ENCODE peak calls at places on chromosomes 7 and 10, in six cellular contexts. One of them, this sample, is unnamed.

GRCh38 chr10:3248526-3249255 is 76.1 kb upstream of the PITRM1 start:
- DNase-seq in HCEC 1CT: peak
- DNase-seq in tibial artery: peak
- DNase-seq in PC-9: peak
- DNase-seq in SHP77: no peak
- DNase-seq in effector CD4-positive, alpha-beta T cell: no peak
- DNase-seq in this sample: no peak

GRCh38 chr7:150514748-150515222 is at the start of gene GIMAP7:
- DNase-seq in HCEC 1CT: no peak
- DNase-seq in tibial artery: peak
- DNase-seq in PC-9: no peak
- DNase-seq in SHP77: no peak
- DNase-seq in effector CD4-positive, alpha-beta T cell: peak
- DNase-seq in this sample: peak

GRCh38 chr10:44364566-44364965 is 20.3 kb downstream of the CXCL12 start:
- DNase-seq in HCEC 1CT: no peak
- DNase-seq in tibial artery: no peak
- DNase-seq in PC-9: no peak
- DNase-seq in SHP77: no peak
- DNase-seq in effector CD4-positive, alpha-beta T cell: no peak
- DNase-seq in this sample: no peak

GRCh38 chr7:157431173-157431950 is 94.6 kb downstream of the DNAJB6 start:
- DNase-seq in HCEC 1CT: no peak
- DNase-seq in tibial artery: peak
- DNase-seq in PC-9: no peak
- DNase-seq in SHP77: no peak
- DNase-seq in effector CD4-positive, alpha-beta T cell: no peak
- DNase-seq in this sample: no peak

GRCh38 chr7:96349572-96349971 is 27.7 kb upstream of the SLC25A13 start:
- DNase-seq in HCEC 1CT: no peak
- DNase-seq in tibial artery: peak
- DNase-seq in PC-9: no peak
- DNase-seq in SHP77: no peak
- DNase-seq in effector CD4-positive, alpha-beta T cell: no peak
- DNase-seq in this sample: peak

GRCh38 chr10:89217057-89217990 is 10.2 kb upstream of the CH25H start:
- DNase-seq in HCEC 1CT: peak
- DNase-seq in tibial artery: no peak
- DNase-seq in PC-9: no peak
- DNase-seq in SHP77: no peak
- DNase-seq in effector CD4-positive, alpha-beta T cell: peak
- DNase-seq in this sample: peak

GRCh38 chr10:63115732-63116383 is 17.3 kb upstream of the NRBF2 start:
- DNase-seq in HCEC 1CT: peak
- DNase-seq in tibial artery: peak
- DNase-seq in PC-9: no peak
- DNase-seq in SHP77: no peak
- DNase-seq in effector CD4-positive, alpha-beta T cell: no peak
- DNase-seq in this sample: peak

GRCh38 chr7:18590744-18591340 is 95.3 kb downstream of the HDAC9 start:
- DNase-seq in HCEC 1CT: peak
- DNase-seq in tibial artery: no peak
- DNase-seq in PC-9: peak
- DNase-seq in SHP77: peak
- DNase-seq in effector CD4-positive, alpha-beta T cell: no peak
- DNase-seq in this sample: no peak

GRCh38 chr10:52951819-52952218 is 179.2 kb upstream of the MBL2 start:
- DNase-seq in HCEC 1CT: no peak
- DNase-seq in tibial artery: no peak
- DNase-seq in PC-9: no peak
- DNase-seq in SHP77: peak
- DNase-seq in effector CD4-positive, alpha-beta T cell: no peak
- DNase-seq in this sample: peak

GRCh38 chr10:132539894-132540293 is 2.3 kb downstream of the INPP5A start:
- DNase-seq in HCEC 1CT: peak
- DNase-seq in tibial artery: peak
- DNase-seq in PC-9: no peak
- DNase-seq in SHP77: no peak
- DNase-seq in effector CD4-positive, alpha-beta T cell: no peak
- DNase-seq in this sample: peak

GRCh38 chr7:20954711-20955641 is 168.3 kb upstream of the SP8 start:
- DNase-seq in HCEC 1CT: no peak
- DNase-seq in tibial artery: no peak
- DNase-seq in PC-9: no peak
- DNase-seq in SHP77: no peak
- DNase-seq in effector CD4-positive, alpha-beta T cell: no peak
- DNase-seq in this sample: no peak

GRCh38 chr7:83695126-83695960 is 46.4 kb upstream of the SEMA3E start:
- DNase-seq in HCEC 1CT: no peak
- DNase-seq in tibial artery: no peak
- DNase-seq in PC-9: no peak
- DNase-seq in SHP77: no peak
- DNase-seq in effector CD4-positive, alpha-beta T cell: no peak
- DNase-seq in this sample: no peak